ENCODE peak calls at places on chromosomes 12 and 14, in six cellular contexts. One of them, this sample, is unnamed.

GRCh38 chr14:103539056-103539825 is 10.2 kb downstream of the TRMT61A start:
- DNase-seq in lower leg skin: no peak
- DNase-seq in K562: no peak
- DNase-seq in heart left ventricle: peak
- DNase-seq in A549: no peak
- DNase-seq in uterus: no peak
- DNase-seq in this sample: no peak

GRCh38 chr12:127133675-127134335 is 1133.2 kb upstream of the TMEM132C start:
- DNase-seq in K562: no peak
- DNase-seq in A549: no peak
- DNase-seq in lower leg skin: no peak
- DNase-seq in uterus: no peak
- DNase-seq in heart left ventricle: peak
- DNase-seq in this sample: no peak

GRCh38 chr12:108374596-108375320 is 35.6 kb upstream of the CMKLR1 start:
- DNase-seq in lower leg skin: no peak
- DNase-seq in K562: no peak
- DNase-seq in A549: no peak
- DNase-seq in heart left ventricle: no peak
- DNase-seq in uterus: no peak
- DNase-seq in this sample: no peak

GRCh38 chr12:31029916-31030562 is 43.6 kb upstream of the DDX11 start:
- DNase-seq in A549: no peak
- DNase-seq in lower leg skin: no peak
- DNase-seq in heart left ventricle: peak
- DNase-seq in K562: no peak
- DNase-seq in uterus: no peak
- DNase-seq in this sample: no peak

GRCh38 chr14:27672047-27672446 is 1074.2 kb upstream of the NOVA1 start:
- DNase-seq in lower leg skin: no peak
- DNase-seq in heart left ventricle: no peak
- DNase-seq in A549: no peak
- DNase-seq in uterus: no peak
- DNase-seq in K562: no peak
- DNase-seq in this sample: no peak

GRCh38 chr12:52915637-52916036 is 10.8 kb upstream of the KRT8 start:
- DNase-seq in uterus: no peak
- DNase-seq in A549: no peak
- DNase-seq in heart left ventricle: no peak
- DNase-seq in lower leg skin: no peak
- DNase-seq in K562: no peak
- DNase-seq in this sample: no peak

GRCh38 chr14:69749956-69750355 is 17.0 kb upstream of the SRSF5 start:
- DNase-seq in heart left ventricle: no peak
- DNase-seq in uterus: no peak
- DNase-seq in A549: no peak
- DNase-seq in lower leg skin: no peak
- DNase-seq in K562: no peak
- DNase-seq in this sample: peak

GRCh38 chr12:108814462-108815211 is 42.7 kb downstream of the SSH1 start:
- DNase-seq in K562: no peak
- DNase-seq in A549: no peak
- DNase-seq in lower leg skin: peak
- DNase-seq in heart left ventricle: peak
- DNase-seq in uterus: no peak
- DNase-seq in this sample: no peak

GRCh38 chr14:102930138-102930752 is 7.8 kb downstream of the AMN start:
- DNase-seq in K562: no peak
- DNase-seq in A549: no peak
- DNase-seq in lower leg skin: no peak
- DNase-seq in uterus: no peak
- DNase-seq in heart left ventricle: no peak
- DNase-seq in this sample: no peak

GRCh38 chr12:124507188-124508109 is 60.0 kb downstream of the NCOR2 start:
- DNase-seq in heart left ventricle: peak
- DNase-seq in K562: no peak
- DNase-seq in A549: no peak
- DNase-seq in lower leg skin: no peak
- DNase-seq in uterus: no peak
- DNase-seq in this sample: no peak

GRCh38 chr14:83467811-83468210 is 1934.2 kb upstream of the SEL1L start:
- DNase-seq in uterus: no peak
- DNase-seq in A549: no peak
- DNase-seq in K562: no peak
- DNase-seq in heart left ventricle: no peak
- DNase-seq in lower leg skin: no peak
- DNase-seq in this sample: no peak

GRCh38 chr14:79680087-79680486 is 531.2 kb downstream of the DIO2 start:
- DNase-seq in A549: no peak
- DNase-seq in K562: no peak
- DNase-seq in lower leg skin: no peak
- DNase-seq in uterus: no peak
- DNase-seq in heart left ventricle: no peak
- DNase-seq in this sample: no peak

GRCh38 chr12:11839093-11839641 is 189.7 kb downstream of the ETV6 start:
- DNase-seq in uterus: no peak
- DNase-seq in K562: no peak
- DNase-seq in lower leg skin: peak
- DNase-seq in heart left ventricle: no peak
- DNase-seq in A549: no peak
- DNase-seq in this sample: no peak

GRCh38 chr12:68785823-68786222 is 22.2 kb upstream of the MDM2 start:
- DNase-seq in uterus: no peak
- DNase-seq in K562: no peak
- DNase-seq in A549: no peak
- DNase-seq in lower leg skin: no peak
- DNase-seq in heart left ventricle: no peak
- DNase-seq in this sample: no peak

GRCh38 chr12:112822056-112822455 is 30.5 kb downstream of the RPH3A start:
- DNase-seq in uterus: no peak
- DNase-seq in A549: no peak
- DNase-seq in lower leg skin: no peak
- DNase-seq in heart left ventricle: no peak
- DNase-seq in K562: no peak
- DNase-seq in this sample: no peak

GRCh38 chr12:121534495-121535148 is 46.2 kb downstream of the KDM2B start:
- DNase-seq in lower leg skin: no peak
- DNase-seq in A549: no peak
- DNase-seq in K562: no peak
- DNase-seq in heart left ventricle: no peak
- DNase-seq in uterus: no peak
- DNase-seq in this sample: no peak

GRCh38 chr12:19482551-19483109 is 43.3 kb downstream of the AEBP2 start:
- DNase-seq in uterus: no peak
- DNase-seq in K562: peak
- DNase-seq in A549: no peak
- DNase-seq in heart left ventricle: peak
- DNase-seq in lower leg skin: peak
- DNase-seq in this sample: peak

GRCh38 chr14:90491221-90491867 is 94.5 kb downstream of the CALM1 start:
- DNase-seq in A549: no peak
- DNase-seq in uterus: peak
- DNase-seq in lower leg skin: no peak
- DNase-seq in K562: no peak
- DNase-seq in heart left ventricle: peak
- DNase-seq in this sample: no peak

GRCh38 chr12:52120951-52121847 is 41.7 kb downstream of the SMIM41 start:
- DNase-seq in uterus: no peak
- DNase-seq in lower leg skin: no peak
- DNase-seq in A549: no peak
- DNase-seq in heart left ventricle: no peak
- DNase-seq in K562: no peak
- DNase-seq in this sample: no peak

GRCh38 chr12:64724201-64724745 is 34.9 kb downstream of the GNS start:
- DNase-seq in lower leg skin: no peak
- DNase-seq in uterus: no peak
- DNase-seq in A549: no peak
- DNase-seq in heart left ventricle: no peak
- DNase-seq in K562: no peak
- DNase-seq in this sample: no peak

GRCh38 chr14:67514650-67515385 is 18.3 kb upstream of the PLEKHH1 start:
- DNase-seq in A549: no peak
- DNase-seq in uterus: peak
- DNase-seq in heart left ventricle: peak
- DNase-seq in lower leg skin: no peak
- DNase-seq in K562: peak
- DNase-seq in this sample: peak

GRCh38 chr12:111758120-111758561 is 8.6 kb upstream of the ALDH2 start:
- DNase-seq in K562: no peak
- DNase-seq in lower leg skin: peak
- DNase-seq in heart left ventricle: peak
- DNase-seq in A549: no peak
- DNase-seq in uterus: no peak
- DNase-seq in this sample: no peak
- TF ChIP-seq POLR2A in K562: no peak
- TF ChIP-seq POLR2A in lower leg skin: no peak
- TF ChIP-seq POLR2A in heart left ventricle: no peak
- TF ChIP-seq POLR2A in A549: no peak
- TF ChIP-seq POLR2A in uterus: no peak
- TF ChIP-seq POLR2A in this sample: no peak

DNA sequence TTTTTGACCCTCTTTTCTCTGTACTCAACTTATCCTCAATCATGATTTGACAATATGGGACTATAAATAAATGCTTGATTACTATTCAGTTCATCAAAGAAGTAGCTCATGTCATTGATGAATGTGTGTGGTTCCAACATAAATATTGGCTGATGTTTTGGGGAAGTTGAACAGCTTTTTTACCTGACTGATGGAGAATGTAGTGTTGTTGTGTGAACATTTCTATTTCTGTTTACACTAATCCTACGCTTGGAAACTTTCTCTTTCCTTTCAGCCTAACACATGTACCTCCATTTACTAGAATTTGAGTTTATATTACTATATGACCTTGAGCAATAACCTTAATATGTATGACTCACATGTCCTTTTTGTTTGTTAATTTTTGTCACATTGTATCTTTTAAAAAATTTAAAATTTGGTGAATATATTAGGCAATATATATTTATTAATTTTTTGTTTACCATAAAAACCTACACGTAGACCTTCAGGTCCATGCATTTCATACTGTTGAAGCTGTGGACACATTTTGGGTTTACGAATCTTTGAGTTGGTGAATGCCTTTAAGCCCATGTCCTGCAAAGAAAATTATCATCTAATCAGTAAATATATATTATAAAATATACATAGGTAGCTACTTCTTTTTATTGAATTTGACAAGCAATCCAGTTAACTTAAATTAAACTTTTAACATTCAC is 21.1 kb downstream of the A2M start:
- DNase-seq in uterus: no peak
- DNase-seq in A549: no peak
- DNase-seq in lower leg skin: no peak
- DNase-seq in K562: no peak
- DNase-seq in heart left ventricle: no peak
- DNase-seq in this sample: no peak
- TF ChIP-seq POLR2A in uterus: no peak
- TF ChIP-seq POLR2A in A549: no peak
- TF ChIP-seq POLR2A in lower leg skin: no peak
- TF ChIP-seq POLR2A in K562: no peak
- TF ChIP-seq POLR2A in heart left ventricle: no peak
- TF ChIP-seq POLR2A in this sample: no peak

DNA sequence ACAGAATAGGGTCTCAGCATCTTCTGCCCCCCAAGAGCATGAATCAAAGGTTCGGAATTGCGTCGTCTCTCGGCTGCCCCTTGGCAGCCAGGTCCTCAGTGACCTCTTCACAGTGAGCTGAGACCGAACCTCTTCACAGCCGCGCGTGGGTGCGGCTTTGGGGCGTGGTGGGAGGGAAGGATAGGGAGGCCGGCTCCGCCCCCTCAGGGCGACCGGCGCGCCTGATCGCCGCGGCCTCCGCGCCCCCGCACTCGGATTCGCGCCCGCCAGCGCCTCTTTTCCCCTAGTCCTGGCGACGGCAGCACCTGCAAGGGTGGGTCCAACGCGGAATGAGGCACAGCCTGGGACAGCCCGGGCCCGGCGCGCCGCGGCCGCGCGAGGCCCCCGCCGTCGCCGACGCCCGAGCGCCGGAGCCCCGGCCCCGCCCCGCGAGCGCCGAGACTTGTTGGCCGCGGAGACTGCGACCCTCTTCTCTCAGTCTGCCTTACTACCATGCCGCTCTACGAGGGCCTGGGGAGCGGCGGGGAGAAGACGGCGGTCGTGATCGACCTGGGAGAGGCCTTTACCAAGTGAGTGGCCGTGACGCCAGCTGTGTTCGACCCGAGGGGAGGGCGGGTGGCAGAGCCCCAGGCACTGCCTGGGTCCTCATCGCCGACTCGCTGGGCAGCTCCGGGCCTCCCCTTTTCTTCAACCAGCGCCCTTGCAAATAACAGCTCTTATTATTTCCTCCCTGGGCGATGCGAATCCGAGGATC is at the start of gene ACTR10:
- DNase-seq in uterus: peak
- DNase-seq in A549: peak
- DNase-seq in heart left ventricle: peak
- DNase-seq in K562: peak
- DNase-seq in lower leg skin: peak
- DNase-seq in this sample: peak
- TF ChIP-seq POLR2A in uterus: peak
- TF ChIP-seq POLR2A in A549: peak
- TF ChIP-seq POLR2A in heart left ventricle: peak
- TF ChIP-seq POLR2A in K562: peak
- TF ChIP-seq POLR2A in lower leg skin: no peak
- TF ChIP-seq POLR2A in this sample: peak

GRCh38 chr14:77474763-77475162 is 16.9 kb downstream of the AHSA1 start:
- DNase-seq in K562: no peak
- DNase-seq in A549: no peak
- DNase-seq in uterus: no peak
- DNase-seq in lower leg skin: no peak
- DNase-seq in heart left ventricle: no peak
- DNase-seq in this sample: peak

GRCh38 chr14:77467801-77468200 is 9.9 kb downstream of the AHSA1 start:
- DNase-seq in A549: no peak
- DNase-seq in lower leg skin: no peak
- DNase-seq in K562: no peak
- DNase-seq in heart left ventricle: no peak
- DNase-seq in uterus: no peak
- DNase-seq in this sample: no peak

GRCh38 chr14:77469041-77469440 is 11.1 kb downstream of the AHSA1 start:
- DNase-seq in lower leg skin: no peak
- DNase-seq in A549: no peak
- DNase-seq in uterus: no peak
- DNase-seq in K562: no peak
- DNase-seq in heart left ventricle: no peak
- DNase-seq in this sample: peak

GRCh38 chr14:77470192-77470870 is 12.4 kb downstream of the AHSA1 start:
- DNase-seq in uterus: no peak
- DNase-seq in lower leg skin: no peak
- DNase-seq in heart left ventricle: no peak
- DNase-seq in A549: no peak
- DNase-seq in K562: no peak
- DNase-seq in this sample: no peak

DNA sequence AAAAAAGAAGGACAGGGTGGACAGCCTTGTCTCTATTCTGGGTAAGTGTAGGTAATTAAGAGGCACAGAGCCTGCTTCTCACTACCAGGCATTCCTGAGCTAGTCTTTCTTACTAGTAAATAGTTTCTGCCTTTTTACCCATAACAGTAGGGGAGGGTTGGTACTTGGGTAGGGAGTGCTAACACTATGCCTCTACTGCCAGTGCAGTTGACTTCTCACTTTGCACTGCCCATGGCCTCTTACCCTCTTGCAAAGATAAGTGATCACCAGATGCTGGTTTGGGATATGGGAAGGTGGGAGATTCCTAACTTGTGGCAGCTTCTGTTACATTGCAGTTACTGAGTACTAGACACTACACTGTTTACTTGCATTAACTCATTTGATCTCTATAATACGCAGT is 11.6 kb downstream of the AHSA1 start:
- DNase-seq in heart left ventricle: no peak
- DNase-seq in uterus: no peak
- DNase-seq in lower leg skin: no peak
- DNase-seq in A549: no peak
- DNase-seq in K562: no peak
- DNase-seq in this sample: no peak
- TF ChIP-seq POLR2A in heart left ventricle: no peak
- TF ChIP-seq POLR2A in uterus: no peak
- TF ChIP-seq POLR2A in lower leg skin: no peak
- TF ChIP-seq POLR2A in A549: no peak
- TF ChIP-seq POLR2A in K562: peak
- TF ChIP-seq POLR2A in this sample: no peak